ENCODE peak calls at places on chromosomes 1 and 21, in eight cellular contexts. R is foreskin fibroblast; H is left ventricle myocardium inferior; A is CD8-positive, alpha-beta memory T cell; M is GM12865; E is BE2C; I is astrocyte of the spinal cord; N is small intestine. P is an unnamed sample.
A peak's percentile ranks its signal among the peaks of the same experiment; 100 is the strongest.

GRCh38 chr21:42406201-42406601 is 2.5 kb downstream of the UBASH3A start:
- DNase-seq in R (no peak), H (no peak), A (peak; percentile 75), M (no peak), E (no peak), I (no peak), N (peak; percentile 42), P (no peak)

GRCh38 chr1:230139306-230139705 is 72.3 kb downstream of the GALNT2 start:
- DNase-seq in R (no peak), H (no peak), A (no peak), M (no peak), E (no peak), I (peak; percentile 17), N (no peak), P (no peak)

GRCh38 chr1:167152192-167152876 is 58.5 kb downstream of the STYXL2 start:
- DNase-seq in R (no peak), H (no peak), A (no peak), M (peak; percentile 44), E (no peak), I (no peak), N (no peak), P (no peak)

GRCh38 chr1:16420719-16421118 is 16.5 kb downstream of the SPATA21 start:
- DNase-seq in R (no peak), H (no peak), A (peak; percentile 69), M (peak; percentile 91), E (no peak), I (no peak), N (peak; percentile 43), P (no peak)

GRCh38 chr1:51168266-51168845 is 66.3 kb downstream of the C1orf185 start:
- DNase-seq in R (peak; percentile 12), H (no peak), A (no peak), M (peak; percentile 44), E (no peak), I (peak; percentile 12), N (no peak), P (no peak)

GRCh38 chr1:109213824-109214693 is at the start of gene SARS1:
- DNase-seq in R (peak; percentile 76), H (peak; percentile 89), A (peak; percentile 87), M (peak; percentile 90), E (peak; percentile 93), I (peak; percentile 86), N (peak; percentile 93), P (peak; percentile 90)

GRCh38 chr1:155103325-155103724 is 24.4 kb upstream of the EFNA1 start:
- DNase-seq in R (no peak), H (no peak), A (no peak), M (no peak), E (no peak), I (no peak), N (no peak), P (no peak)

GRCh38 chr1:116483481-116484309 is 87.1 kb downstream of the CD58 start:
- DNase-seq in R (no peak), H (peak; percentile 56), A (no peak), M (no peak), E (peak; percentile 91), I (no peak), N (peak; percentile 98), P (peak; percentile 84)

GRCh38 chr1:151832318-151832984 is 849 bp upstream of the RORC start:
- DNase-seq in R (peak; percentile 66), H (peak; percentile 84), A (no peak), M (no peak), E (peak; percentile 34), I (no peak), N (peak; percentile 92), P (peak; percentile 93)

GRCh38 chr1:65256860-65257719 is 52.3 kb upstream of the DNAJC6 start:
- DNase-seq in R (no peak), H (no peak), A (no peak), M (no peak), E (no peak), I (no peak), N (no peak), P (no peak)
- H3K4me3 ChIP-seq in R (no peak overlapping the region), H (no peak overlapping the region), A (no peak overlapping the region), M (no peak overlapping the region), E (no peak overlapping the region), I (no peak overlapping the region), N (no peak overlapping the region), P (no peak overlapping the region)

DNA sequence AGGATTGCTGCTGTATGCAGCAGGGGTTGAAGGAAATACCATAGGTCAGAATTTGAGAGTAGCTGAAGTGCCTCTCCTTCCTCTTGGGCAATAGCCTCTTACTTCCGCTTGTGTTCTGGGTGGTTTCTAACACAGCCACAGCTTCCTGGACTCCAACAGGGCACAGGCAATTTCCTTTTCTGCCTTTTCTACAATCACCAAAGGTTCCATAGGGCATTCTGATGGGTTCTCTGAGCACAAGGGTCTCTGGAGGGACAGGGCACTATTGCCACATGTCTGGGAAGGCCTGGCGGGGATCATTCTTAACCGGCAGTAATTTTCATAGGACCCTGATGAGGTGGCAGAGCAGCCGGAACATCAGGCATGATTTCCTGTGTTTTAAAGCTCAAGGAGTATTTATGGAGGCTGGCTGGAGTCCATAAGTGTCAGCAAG is 5.5 kb upstream of the AGTRAP start:
- DNase-seq in R (peak; percentile 53), H (no peak), A (peak; percentile 66), M (peak; percentile 63), E (no peak), I (no peak), N (peak; percentile 72), P (no peak)
- H3K4me3 ChIP-seq in R (no peak overlapping the region), H (no peak overlapping the region), A (peak overlapping the region; percentile 45), M (no peak overlapping the region), E (no peak overlapping the region), I (no peak overlapping the region), N (no peak overlapping the region), P (no peak overlapping the region)

GRCh38 chr1:85200870-85201339 is at the start of gene SYDE2:
- DNase-seq in R (peak; percentile 70), H (peak; percentile 80), A (peak; percentile 88), M (peak; percentile 88), E (peak; percentile 26), I (peak; percentile 58), N (peak; percentile 84), P (peak; percentile 66)

GRCh38 chr1:85198864-85199263 is 2.0 kb downstream of the SYDE2 start:
- DNase-seq in R (no peak), H (no peak), A (no peak), M (no peak), E (no peak), I (peak; percentile 4), N (peak; percentile 84), P (no peak)

GRCh38 chr1:85199667-85200366 is 999 bp downstream of the SYDE2 start:
- DNase-seq in R (no peak), H (no peak), A (no peak), M (no peak), E (no peak), I (peak; percentile 12), N (peak; percentile 51), P (no peak)

GRCh38 chr1:85200367-85200869 is 398 bp downstream of the SYDE2 start:
- DNase-seq in R (no peak), H (no peak), A (peak; percentile 60), M (no peak), E (peak; percentile 4), I (peak; percentile 13), N (no peak), P (peak; percentile 45)

DNA sequence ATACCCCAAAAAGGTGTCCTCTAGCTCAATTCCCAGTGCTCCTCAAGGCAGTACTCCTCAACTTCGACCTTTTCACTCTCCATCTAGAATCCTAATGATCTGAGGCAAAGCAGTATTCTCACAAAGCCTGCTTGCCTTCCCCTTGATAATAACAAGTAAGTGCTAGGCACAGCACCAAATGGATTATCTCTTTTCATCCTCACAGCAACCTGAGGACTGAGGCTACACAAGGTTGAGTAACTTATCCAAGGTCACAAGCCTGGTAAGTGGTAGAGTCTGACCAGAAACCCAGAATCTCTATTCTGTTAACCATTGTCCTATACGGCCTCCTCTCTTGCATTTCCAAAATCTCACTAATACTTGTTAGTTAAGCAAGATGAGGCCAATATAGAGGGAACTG is 5.1 kb downstream of the SYDE2 start:
- DNase-seq in R (no peak), H (no peak), A (no peak), M (no peak), E (no peak), I (no peak), N (no peak), P (no peak)
- H3K4me3 ChIP-seq in R (no peak overlapping the region), H (peak overlapping the region; percentile 86), A (no peak overlapping the region), M (no peak overlapping the region), E (no peak overlapping the region), I (no peak overlapping the region), N (no peak overlapping the region), P (no peak overlapping the region)

GRCh38 chr1:223029985-223030769 is 112.9 kb downstream of the TLR5 start:
- DNase-seq in R (no peak), H (no peak), A (no peak), M (no peak), E (no peak), I (no peak), N (no peak), P (no peak)
- H3K4me3 ChIP-seq in R (no peak overlapping the region), H (no peak overlapping the region), A (no peak overlapping the region), M (no peak overlapping the region), E (no peak overlapping the region), I (no peak overlapping the region), N (no peak overlapping the region), P (no peak overlapping the region)

DNA sequence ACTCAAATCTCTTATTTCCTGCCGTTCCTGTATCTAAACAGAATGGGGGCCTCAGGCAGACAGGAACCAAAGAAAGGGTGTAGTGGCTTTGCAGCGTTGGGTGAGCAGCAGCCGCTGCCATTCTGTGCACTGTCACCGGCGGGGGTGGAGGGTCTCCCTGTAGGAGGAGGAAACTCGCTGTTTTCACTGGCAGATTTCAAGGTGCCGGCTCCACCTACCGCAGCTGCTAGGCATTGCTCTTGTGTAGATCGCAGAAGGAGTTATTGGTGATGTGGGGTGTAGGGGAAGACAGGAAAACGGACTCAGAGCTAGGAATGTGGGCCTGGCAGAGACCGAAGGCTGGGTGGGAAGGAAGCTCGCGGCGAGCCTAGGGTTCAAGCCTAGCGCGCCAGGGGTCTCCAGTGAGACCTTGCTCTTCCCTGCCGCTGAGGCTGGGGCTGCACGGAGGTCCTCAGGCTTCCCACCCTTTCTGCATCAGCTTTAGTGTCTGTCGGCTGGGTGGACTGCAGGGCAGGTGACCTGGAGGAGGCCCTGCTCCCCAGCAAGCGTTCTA is 20.8 kb downstream of the ATP5PO start:
- DNase-seq in R (peak; percentile 79), H (peak; percentile 77), A (peak; percentile 63), M (peak; percentile 79), E (peak; percentile 91), I (peak; percentile 88), N (peak; percentile 40), P (peak; percentile 89)
- H3K4me3 ChIP-seq in R (peak overlapping the region; percentile 50), H (peak overlapping the region; percentile 56), A (peak overlapping the region; percentile 27), M (peak overlapping the region; percentile 3), E (peak overlapping the region; percentile 37), I (peak overlapping the region; percentile 21), N (no peak overlapping the region), P (no peak overlapping the region)

DNA sequence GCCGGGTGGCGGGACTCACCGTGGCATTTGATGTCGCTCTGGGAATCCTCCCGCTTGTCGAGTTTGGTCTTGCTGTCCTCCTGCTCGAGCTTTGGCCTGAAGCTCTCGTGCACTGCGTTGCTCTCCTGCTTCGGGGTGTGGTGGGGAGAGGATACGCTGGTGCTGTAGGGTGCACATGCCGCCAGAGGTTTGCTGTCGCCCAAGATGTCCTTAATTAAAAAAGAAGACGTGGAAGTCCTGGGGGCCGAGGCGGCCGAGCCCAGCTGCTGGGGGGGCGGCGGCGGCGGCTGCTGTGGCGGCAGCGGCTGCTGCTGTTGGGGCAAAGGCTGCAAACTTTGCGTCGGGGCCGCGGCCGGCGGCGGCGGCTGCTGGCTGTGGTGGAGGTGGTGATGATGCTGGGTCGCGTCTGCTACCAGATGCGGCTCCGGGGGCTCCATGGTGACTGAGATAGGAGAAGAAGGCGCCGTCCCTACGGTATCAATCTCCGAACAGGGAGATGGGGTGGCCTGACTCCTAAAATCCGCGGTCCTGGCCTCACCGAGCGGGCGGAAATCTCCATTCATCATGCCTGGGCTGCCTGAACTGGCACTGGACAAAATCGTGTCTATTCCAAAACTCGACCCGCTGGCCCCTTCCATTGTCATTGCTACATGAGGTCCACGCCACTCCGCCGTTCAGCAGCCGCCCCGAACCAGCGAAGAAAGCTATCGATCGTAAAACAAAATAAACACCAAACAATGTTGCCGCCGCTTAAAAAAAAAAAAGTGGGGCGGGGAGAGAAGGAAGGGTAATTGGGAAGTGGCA is at the start of gene BARHL2:
- DNase-seq in R (no peak), H (no peak), A (no peak), M (no peak), E (no peak), I (no peak), N (no peak), P (no peak)
- H3K4me3 ChIP-seq in R (peak within 1 kb of the TSS; percentile 40), H (peak within 1 kb of the TSS; percentile 55), A (no peak within 1 kb of the TSS), M (no peak within 1 kb of the TSS), E (peak within 1 kb of the TSS; percentile 23), I (peak within 1 kb of the TSS; percentile 17), N (no peak within 1 kb of the TSS), P (peak within 1 kb of the TSS; percentile 47)